ENCODE peak calls at places on chromosomes 4 and X, in eight cellular contexts. One of them, this sample, is unnamed.

GRCh38 chrX:8743126-8743732 is 11.3 kb upstream of the ANOS1 start:
- DNase-seq in GM23338: peak
- DNase-seq in ovary: peak
- DNase-seq in left ventricle myocardium superior: peak
- DNase-seq in T-helper 1 cell: peak
- DNase-seq in prostate gland: peak
- DNase-seq in germinal center: peak
- DNase-seq in GM13976: peak
- DNase-seq in this sample: peak

GRCh38 chr4:105455182-105455581 is 18.7 kb downstream of the PPA2 start:
- DNase-seq in GM23338: no peak
- DNase-seq in ovary: no peak
- DNase-seq in left ventricle myocardium superior: no peak
- DNase-seq in T-helper 1 cell: no peak
- DNase-seq in prostate gland: no peak
- DNase-seq in germinal center: no peak
- DNase-seq in GM13976: no peak
- DNase-seq in this sample: no peak

GRCh38 chr4:20318011-20318898 is 66.5 kb downstream of the SLIT2 start:
- DNase-seq in GM23338: no peak
- DNase-seq in ovary: no peak
- DNase-seq in left ventricle myocardium superior: no peak
- DNase-seq in T-helper 1 cell: no peak
- DNase-seq in prostate gland: no peak
- DNase-seq in germinal center: no peak
- DNase-seq in GM13976: no peak
- DNase-seq in this sample: no peak

GRCh38 chr4:177041356-177041755 is 248.6 kb upstream of the VEGFC start:
- DNase-seq in GM23338: no peak
- DNase-seq in ovary: no peak
- DNase-seq in left ventricle myocardium superior: no peak
- DNase-seq in T-helper 1 cell: no peak
- DNase-seq in prostate gland: no peak
- DNase-seq in germinal center: no peak
- DNase-seq in GM13976: no peak
- DNase-seq in this sample: no peak

GRCh38 chr4:74932832-74933561 is at the start of gene PARM1:
- DNase-seq in GM23338: peak
- DNase-seq in ovary: peak
- DNase-seq in left ventricle myocardium superior: peak
- DNase-seq in T-helper 1 cell: peak
- DNase-seq in prostate gland: peak
- DNase-seq in germinal center: peak
- DNase-seq in GM13976: peak
- DNase-seq in this sample: peak

GRCh38 chrX:46710927-46711623 is 47.8 kb downstream of the SLC9A7 start:
- DNase-seq in GM23338: peak
- DNase-seq in ovary: no peak
- DNase-seq in left ventricle myocardium superior: no peak
- DNase-seq in T-helper 1 cell: no peak
- DNase-seq in prostate gland: no peak
- DNase-seq in germinal center: no peak
- DNase-seq in GM13976: no peak
- DNase-seq in this sample: no peak

GRCh38 chr4:1511441-1512041 is 105.3 kb upstream of the NKX1-1 start:
- DNase-seq in GM23338: peak
- DNase-seq in ovary: peak
- DNase-seq in left ventricle myocardium superior: peak
- DNase-seq in T-helper 1 cell: peak
- DNase-seq in prostate gland: no peak
- DNase-seq in germinal center: no peak
- DNase-seq in GM13976: no peak
- DNase-seq in this sample: no peak

GRCh38 chr4:155673453-155673979 is 6.9 kb downstream of the GUCY1A1 start:
- DNase-seq in GM23338: no peak
- DNase-seq in ovary: no peak
- DNase-seq in left ventricle myocardium superior: no peak
- DNase-seq in T-helper 1 cell: no peak
- DNase-seq in prostate gland: no peak
- DNase-seq in germinal center: no peak
- DNase-seq in GM13976: no peak
- DNase-seq in this sample: no peak

GRCh38 chr4:172142331-172142738 is 329.1 kb downstream of the GALNTL6 start:
- DNase-seq in GM23338: no peak
- DNase-seq in ovary: no peak
- DNase-seq in left ventricle myocardium superior: no peak
- DNase-seq in T-helper 1 cell: no peak
- DNase-seq in prostate gland: no peak
- DNase-seq in germinal center: no peak
- DNase-seq in GM13976: no peak
- DNase-seq in this sample: peak

GRCh38 chr4:47017081-47017480 is 14.3 kb upstream of the GABRB1 start:
- DNase-seq in GM23338: no peak
- DNase-seq in ovary: no peak
- DNase-seq in left ventricle myocardium superior: no peak
- DNase-seq in T-helper 1 cell: no peak
- DNase-seq in prostate gland: no peak
- DNase-seq in germinal center: no peak
- DNase-seq in GM13976: no peak
- DNase-seq in this sample: no peak

GRCh38 chrX:19563327-19563726 is 48.0 kb upstream of the MAP3K15 start:
- DNase-seq in GM23338: no peak
- DNase-seq in ovary: no peak
- DNase-seq in left ventricle myocardium superior: no peak
- DNase-seq in T-helper 1 cell: peak
- DNase-seq in prostate gland: no peak
- DNase-seq in germinal center: no peak
- DNase-seq in GM13976: no peak
- DNase-seq in this sample: no peak

GRCh38 chr4:85370400-85371032 is 104.4 kb upstream of the ARHGAP24 start:
- DNase-seq in GM23338: peak
- DNase-seq in ovary: no peak
- DNase-seq in left ventricle myocardium superior: no peak
- DNase-seq in T-helper 1 cell: peak
- DNase-seq in prostate gland: no peak
- DNase-seq in germinal center: no peak
- DNase-seq in GM13976: no peak
- DNase-seq in this sample: peak

GRCh38 chr4:181677203-181677602 is 566.0 kb upstream of the TENM3 start:
- DNase-seq in GM23338: no peak
- DNase-seq in ovary: no peak
- DNase-seq in left ventricle myocardium superior: no peak
- DNase-seq in T-helper 1 cell: no peak
- DNase-seq in prostate gland: no peak
- DNase-seq in germinal center: no peak
- DNase-seq in GM13976: no peak
- DNase-seq in this sample: no peak

GRCh38 chrX:20309796-20310195 is 43.1 kb upstream of the RPS6KA3 start:
- DNase-seq in GM23338: no peak
- DNase-seq in ovary: no peak
- DNase-seq in left ventricle myocardium superior: no peak
- DNase-seq in T-helper 1 cell: no peak
- DNase-seq in prostate gland: no peak
- DNase-seq in germinal center: no peak
- DNase-seq in GM13976: no peak
- DNase-seq in this sample: no peak

GRCh38 chr4:39978904-39979303 is 1.2 kb upstream of the PDS5A start:
- DNase-seq in GM23338: no peak
- DNase-seq in ovary: no peak
- DNase-seq in left ventricle myocardium superior: no peak
- DNase-seq in T-helper 1 cell: no peak
- DNase-seq in prostate gland: no peak
- DNase-seq in germinal center: no peak
- DNase-seq in GM13976: no peak
- DNase-seq in this sample: no peak

GRCh38 chr4:38179690-38180299 is 219.6 kb downstream of the PTTG2 start:
- DNase-seq in GM23338: peak
- DNase-seq in ovary: peak
- DNase-seq in left ventricle myocardium superior: peak
- DNase-seq in T-helper 1 cell: peak
- DNase-seq in prostate gland: peak
- DNase-seq in germinal center: peak
- DNase-seq in GM13976: peak
- DNase-seq in this sample: peak

GRCh38 chrX:48891402-48892288 is 5.9 kb downstream of the TIMM17B start:
- DNase-seq in GM23338: peak
- DNase-seq in ovary: peak
- DNase-seq in left ventricle myocardium superior: peak
- DNase-seq in T-helper 1 cell: peak
- DNase-seq in prostate gland: peak
- DNase-seq in germinal center: peak
- DNase-seq in GM13976: peak
- DNase-seq in this sample: peak

GRCh38 chrX:19003756-19004155 is 19.8 kb upstream of the PHKA2 start:
- DNase-seq in GM23338: no peak
- DNase-seq in ovary: no peak
- DNase-seq in left ventricle myocardium superior: no peak
- DNase-seq in T-helper 1 cell: no peak
- DNase-seq in prostate gland: no peak
- DNase-seq in germinal center: no peak
- DNase-seq in GM13976: no peak
- DNase-seq in this sample: peak

GRCh38 chr4:128686032-128686465 is 123.5 kb upstream of the JADE1 start:
- DNase-seq in GM23338: no peak
- DNase-seq in ovary: no peak
- DNase-seq in left ventricle myocardium superior: no peak
- DNase-seq in T-helper 1 cell: no peak
- DNase-seq in prostate gland: no peak
- DNase-seq in germinal center: no peak
- DNase-seq in GM13976: no peak
- DNase-seq in this sample: peak

GRCh38 chrX:134735015-134735414 is 76.7 kb upstream of the PLAC1 start:
- DNase-seq in GM23338: no peak
- DNase-seq in ovary: no peak
- DNase-seq in left ventricle myocardium superior: no peak
- DNase-seq in T-helper 1 cell: no peak
- DNase-seq in prostate gland: no peak
- DNase-seq in germinal center: no peak
- DNase-seq in GM13976: no peak
- DNase-seq in this sample: no peak

GRCh38 chr4:71229477-71230257 is 109.2 kb upstream of the SLC4A4 start:
- DNase-seq in GM23338: peak
- DNase-seq in ovary: no peak
- DNase-seq in left ventricle myocardium superior: no peak
- DNase-seq in T-helper 1 cell: no peak
- DNase-seq in prostate gland: peak
- DNase-seq in germinal center: no peak
- DNase-seq in GM13976: peak
- DNase-seq in this sample: peak

GRCh38 chr4:126630171-126630570 is 1002.6 kb upstream of the INTU start:
- DNase-seq in GM23338: no peak
- DNase-seq in ovary: no peak
- DNase-seq in left ventricle myocardium superior: no peak
- DNase-seq in T-helper 1 cell: no peak
- DNase-seq in prostate gland: no peak
- DNase-seq in germinal center: no peak
- DNase-seq in GM13976: no peak
- DNase-seq in this sample: no peak

GRCh38 chr4:86924805-86925204 is 10.0 kb upstream of the AFF1 start:
- DNase-seq in GM23338: no peak
- DNase-seq in ovary: no peak
- DNase-seq in left ventricle myocardium superior: no peak
- DNase-seq in T-helper 1 cell: no peak
- DNase-seq in prostate gland: no peak
- DNase-seq in germinal center: no peak
- DNase-seq in GM13976: no peak
- DNase-seq in this sample: peak

GRCh38 chr4:152700151-152700550 is 20.4 kb upstream of the TMEM154 start:
- DNase-seq in GM23338: no peak
- DNase-seq in ovary: no peak
- DNase-seq in left ventricle myocardium superior: no peak
- DNase-seq in T-helper 1 cell: no peak
- DNase-seq in prostate gland: no peak
- DNase-seq in germinal center: no peak
- DNase-seq in GM13976: no peak
- DNase-seq in this sample: peak

GRCh38 chrX:10231461-10231860 is 74.7 kb downstream of the CLCN4 start:
- DNase-seq in GM23338: no peak
- DNase-seq in ovary: no peak
- DNase-seq in left ventricle myocardium superior: no peak
- DNase-seq in T-helper 1 cell: no peak
- DNase-seq in prostate gland: no peak
- DNase-seq in germinal center: no peak
- DNase-seq in GM13976: no peak
- DNase-seq in this sample: peak

GRCh38 chrX:109347618-109348017 is 134.3 kb downstream of the GUCY2F start:
- DNase-seq in GM23338: peak
- DNase-seq in ovary: no peak
- DNase-seq in left ventricle myocardium superior: no peak
- DNase-seq in T-helper 1 cell: peak
- DNase-seq in prostate gland: no peak
- DNase-seq in germinal center: no peak
- DNase-seq in GM13976: no peak
- DNase-seq in this sample: peak

GRCh38 chr4:104449537-104449936 is 45.2 kb downstream of the CXXC4 start:
- DNase-seq in GM23338: no peak
- DNase-seq in ovary: no peak
- DNase-seq in left ventricle myocardium superior: no peak
- DNase-seq in T-helper 1 cell: no peak
- DNase-seq in prostate gland: no peak
- DNase-seq in germinal center: no peak
- DNase-seq in GM13976: no peak
- DNase-seq in this sample: peak

GRCh38 chrX:140764401-140764919 is 54.9 kb downstream of the LINC00632 start:
- DNase-seq in GM23338: peak
- DNase-seq in ovary: peak
- DNase-seq in left ventricle myocardium superior: peak
- DNase-seq in T-helper 1 cell: no peak
- DNase-seq in prostate gland: no peak
- DNase-seq in germinal center: no peak
- DNase-seq in GM13976: no peak
- DNase-seq in this sample: peak

GRCh38 chrX:19715711-19716638 is 171.4 kb downstream of the SH3KBP1 start:
- DNase-seq in GM23338: no peak
- DNase-seq in ovary: no peak
- DNase-seq in left ventricle myocardium superior: no peak
- DNase-seq in T-helper 1 cell: peak
- DNase-seq in prostate gland: no peak
- DNase-seq in germinal center: no peak
- DNase-seq in GM13976: no peak
- DNase-seq in this sample: no peak

GRCh38 chrX:75544760-75545159 is 21.9 kb upstream of the ZDHHC15 start:
- DNase-seq in GM23338: no peak
- DNase-seq in ovary: no peak
- DNase-seq in left ventricle myocardium superior: no peak
- DNase-seq in T-helper 1 cell: no peak
- DNase-seq in prostate gland: no peak
- DNase-seq in germinal center: no peak
- DNase-seq in GM13976: no peak
- DNase-seq in this sample: no peak

GRCh38 chr4:94409947-94410346 is 41.8 kb upstream of the PDLIM5 start:
- DNase-seq in GM23338: no peak
- DNase-seq in ovary: no peak
- DNase-seq in left ventricle myocardium superior: no peak
- DNase-seq in T-helper 1 cell: no peak
- DNase-seq in prostate gland: no peak
- DNase-seq in germinal center: no peak
- DNase-seq in GM13976: no peak
- DNase-seq in this sample: no peak

GRCh38 chr4:146099585-146099984 is 75.9 kb upstream of the LSM6 start:
- DNase-seq in GM23338: no peak
- DNase-seq in ovary: no peak
- DNase-seq in left ventricle myocardium superior: no peak
- DNase-seq in T-helper 1 cell: no peak
- DNase-seq in prostate gland: no peak
- DNase-seq in germinal center: no peak
- DNase-seq in GM13976: no peak
- DNase-seq in this sample: no peak

This sample was measured in epithelial cell of esophagus.